ENCODE peak calls at places on chromosomes 2 and 18, in five cellular contexts. J is stimulated activated CD4-positive, alpha-beta T cell treated with anti-CD3 and anti-CD28 coated beads, Interleukin-1b, Interleukin-23, amount 100 ng/mL, for 4 hours; H is cardiac fibroblast; L is hypothalamus; I is IMR-90. A is an unnamed sample.

GRCh38 chr2:109164739-109165221 is 35.8 kb downstream of the SH3RF3 start:
- DNase-seq in J (no peak), H (peak), L (no peak), I (peak), A (no peak)

GRCh38 chr2:143686585-143687164 is 557.5 kb downstream of the ARHGAP15 start:
- DNase-seq in J (no peak), H (peak), L (no peak), I (peak), A (peak)

GRCh38 chr18:79199691-79200374 is 130.6 kb downstream of the ATP9B start:
- DNase-seq in J (no peak), H (peak), L (no peak), I (peak), A (no peak)

GRCh38 chr2:204480262-204480661 is 65.0 kb upstream of the PARD3B start:
- DNase-seq in J (no peak), H (no peak), L (no peak), I (no peak), A (no peak)

GRCh38 chr18:62279561-62279960 is 45.5 kb upstream of the TNFRSF11A start:
- DNase-seq in J (no peak), H (no peak), L (no peak), I (no peak), A (no peak)

GRCh38 chr2:218805627-218806026 is 23.7 kb downstream of the CYP27A1 start:
- DNase-seq in J (no peak), H (peak), L (no peak), I (peak), A (peak)

GRCh38 chr2:217840522-217840921 is 162.3 kb downstream of the TNS1 start:
- DNase-seq in J (no peak), H (no peak), L (no peak), I (no peak), A (no peak)

GRCh38 chr2:223041527-223042109 is 10.4 kb upstream of the KCNE4 start:
- DNase-seq in J (no peak), H (peak), L (no peak), I (peak), A (peak)

GRCh38 chr2:104140361-104140760 is 713.6 kb upstream of the POU3F3 start:
- DNase-seq in J (no peak), H (no peak), L (no peak), I (no peak), A (no peak)

GRCh38 chr2:110714824-110715223 is 17.5 kb upstream of the ACOXL start:
- DNase-seq in J (no peak), H (no peak), L (no peak), I (no peak), A (no peak)